ENCODE peak calls at places on chromosomes 12 and 14, in nine cellular contexts. Y, E, N, X, Q, D, I, B and J are unnamed samples. For H3K4me1, the result is how much of the 10 kb centered on the place peaks cover.

GRCh38 chr12:1618489-1618888 is 10.5 kb upstream of the WNT5B start:
- DNase-seq in Y (no peak), E (no peak), N (no peak), X (no peak), Q (no peak), D (no peak), I (no peak), B (peak), J (no peak)

GRCh38 chr12:122862872-122863701 is 27.8 kb downstream of the HIP1R start:
- DNase-seq in Y (no peak), E (no peak), N (no peak), X (peak), Q (no peak), D (no peak), I (peak), B (no peak), J (no peak)

GRCh38 chr14:60657609-60657983 is 8.3 kb upstream of the SIX1 start:
- DNase-seq in Y (peak), E (no peak), N (no peak), X (no peak), Q (peak), D (no peak), I (no peak), B (no peak), J (no peak)

GRCh38 chr12:91627225-91627624 is 444.6 kb upstream of the DCN start:
- DNase-seq in Y (no peak), E (no peak), N (no peak), X (no peak), Q (no peak), D (no peak), I (no peak), B (no peak), J (no peak)

GRCh38 chr14:71119832-71120231 is 212.6 kb downstream of the PCNX1 start:
- DNase-seq in Y (no peak), E (no peak), N (no peak), X (no peak), Q (no peak), D (no peak), I (no peak), B (peak), J (no peak)

GRCh38 chr12:120399531-120399930 is 30.6 kb upstream of the MSI1 start:
- DNase-seq in Y (no peak), E (no peak), N (no peak), X (no peak), Q (no peak), D (no peak), I (no peak), B (peak), J (peak)

GRCh38 chr14:23321572-23322547 is 603 bp downstream of the PABPN1 start:
- DNase-seq in Y (peak), E (peak), N (peak), X (no peak), Q (peak), D (no peak), I (peak), B (peak), J (peak)

GRCh38 chr12:7207866-7208612 is 18.6 kb downstream of the PEX5 start:
- DNase-seq in Y (no peak), E (no peak), N (no peak), X (no peak), Q (peak), D (no peak), I (no peak), B (no peak), J (no peak)

GRCh38 chr14:54675236-54676125 is 108.6 kb downstream of the SAMD4A start:
- DNase-seq in Y (no peak), E (no peak), N (no peak), X (no peak), Q (no peak), D (no peak), I (no peak), B (no peak), J (no peak)

GRCh38 chr14:66405158-66405557 is 81.0 kb upstream of the CCDC196 start:
- DNase-seq in Y (peak), E (no peak), N (no peak), X (no peak), Q (no peak), D (no peak), I (no peak), B (peak), J (no peak)

GRCh38 chr14:24605435-24606190 is 3.9 kb downstream of the GZMH start:
- DNase-seq in Y (peak), E (peak), N (peak), X (no peak), Q (peak), D (no peak), I (no peak), B (no peak), J (no peak)

GRCh38 chr14:38522724-38523123 is 266.8 kb upstream of the CLEC14A start:
- DNase-seq in Y (no peak), E (no peak), N (no peak), X (no peak), Q (no peak), D (no peak), I (no peak), B (peak), J (no peak)

GRCh38 chr14:100348779-100349708 is 25.9 kb downstream of the SLC25A47 start:
- DNase-seq in Y (no peak), E (no peak), N (no peak), X (no peak), Q (no peak), D (no peak), I (no peak), B (no peak), J (no peak)

GRCh38 chr12:645563-646071 is 17.6 kb downstream of the NINJ2 start:
- DNase-seq in Y (peak), E (no peak), N (no peak), X (no peak), Q (no peak), D (no peak), I (no peak), B (peak), J (no peak)

GRCh38 chr12:78726854-78727253 is 137.7 kb upstream of the SYT1 start:
- DNase-seq in Y (peak), E (no peak), N (no peak), X (no peak), Q (no peak), D (no peak), I (no peak), B (no peak), J (no peak)

GRCh38 chr14:68210729-68211299 is 391.2 kb downstream of the RAD51B start:
- DNase-seq in Y (no peak), E (peak), N (no peak), X (no peak), Q (peak), D (no peak), I (no peak), B (peak), J (no peak)

GRCh38 chr12:89821901-89822300 is 113.3 kb upstream of the ATP2B1 start:
- DNase-seq in Y (no peak), E (no peak), N (no peak), X (no peak), Q (no peak), D (no peak), I (no peak), B (no peak), J (peak)

GRCh38 chr12:122449317-122449716 is 26.8 kb upstream of the CLIP1 start:
- DNase-seq in Y (no peak), E (no peak), N (no peak), X (no peak), Q (no peak), D (no peak), I (peak), B (peak), J (no peak)

GRCh38 chr14:97120204-97121120 is 323.3 kb downstream of the VRK1 start:
- DNase-seq in Y (peak), E (peak), N (no peak), X (no peak), Q (no peak), D (no peak), I (no peak), B (no peak), J (no peak)

GRCh38 chr14:97413991-97414717 is 617.0 kb downstream of the VRK1 start:
- DNase-seq in Y (peak), E (no peak), N (no peak), X (no peak), Q (no peak), D (no peak), I (no peak), B (no peak), J (no peak)

GRCh38 chr12:85633491-85633890 is 202.7 kb downstream of the RASSF9 start:
- DNase-seq in Y (no peak), E (no peak), N (no peak), X (no peak), Q (no peak), D (no peak), I (no peak), B (no peak), J (no peak)

GRCh38 chr12:80936642-80937390 is 918 bp downstream of the LIN7A start:
- DNase-seq in Y (peak), E (no peak), N (peak), X (peak), Q (peak), D (no peak), I (peak), B (peak), J (peak)

GRCh38 chr12:80938397-80938796 is 663 bp upstream of the LIN7A start:
- DNase-seq in Y (no peak), E (no peak), N (no peak), X (no peak), Q (no peak), D (no peak), I (no peak), B (no peak), J (no peak)

GRCh38 chr12:80936353-80936641 is 1.4 kb downstream of the LIN7A start:
- DNase-seq in Y (no peak), E (no peak), N (no peak), X (no peak), Q (no peak), D (no peak), I (no peak), B (no peak), J (peak)

GRCh38 chr12:80939231-80939950 is 1.7 kb upstream of the LIN7A start:
- DNase-seq in Y (no peak), E (no peak), N (no peak), X (no peak), Q (no peak), D (no peak), I (no peak), B (no peak), J (peak)

DNA sequence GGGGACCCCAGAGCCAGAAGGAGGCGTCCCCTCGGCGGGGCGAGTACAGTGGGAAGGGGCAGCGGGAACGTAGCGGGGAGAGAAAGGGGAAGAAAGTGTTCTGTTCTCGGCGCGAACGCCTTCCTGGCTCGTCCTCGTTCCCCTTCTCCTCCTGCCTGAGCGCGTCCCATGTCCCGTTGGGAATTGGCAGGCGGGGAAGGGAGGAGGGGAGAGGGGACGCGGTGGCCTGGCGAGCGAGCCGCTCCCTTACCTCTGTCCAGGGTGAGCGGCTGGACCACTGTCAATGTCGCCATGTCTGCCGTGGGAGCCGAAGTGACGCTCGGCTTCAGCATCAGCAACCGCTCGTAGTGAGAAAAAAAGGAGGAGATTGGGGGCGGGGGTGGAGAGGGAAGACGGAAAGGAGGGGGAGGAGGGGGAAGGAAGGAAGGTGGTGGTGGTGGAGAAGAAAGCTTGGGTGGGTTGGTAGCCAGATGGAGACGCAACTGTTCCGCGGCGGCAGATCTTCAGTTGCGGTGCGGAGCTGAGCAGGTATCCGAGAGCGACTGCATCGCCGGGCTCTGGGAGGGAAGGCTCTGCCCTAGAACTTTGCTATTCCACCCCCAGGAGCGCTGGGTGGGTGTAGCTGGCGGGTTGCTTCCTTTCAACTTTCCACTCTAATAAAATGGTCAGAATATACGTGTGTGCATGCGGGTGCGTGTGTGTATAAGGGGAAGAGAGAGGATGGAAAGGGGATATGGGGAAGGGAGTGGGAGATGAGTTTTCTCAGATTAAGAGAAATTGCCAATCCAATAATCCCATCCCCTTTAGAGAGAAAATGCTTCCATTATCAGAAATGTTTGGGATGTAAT is at the start of gene LIN7A:
- DNase-seq in Y (peak), E (no peak), N (peak), X (peak), Q (peak), D (no peak), I (peak), B (peak), J (peak)
- H3K4me1 ChIP-seq in Y (under half), E (under half), N (under half), X (under half), Q (under half), D (under half), I (under half), B (under half), J (under half)

GRCh38 chr12:12266873-12267634 is at the start of gene LRP6:
- DNase-seq in Y (peak), E (peak), N (peak), X (peak), Q (peak), D (peak), I (peak), B (peak), J (peak)
- H3K4me3 ChIP-seq in Y (peak), E (peak), N (peak), X (peak), Q (peak), D (peak), I (peak), B (peak), J (peak)

DNA sequence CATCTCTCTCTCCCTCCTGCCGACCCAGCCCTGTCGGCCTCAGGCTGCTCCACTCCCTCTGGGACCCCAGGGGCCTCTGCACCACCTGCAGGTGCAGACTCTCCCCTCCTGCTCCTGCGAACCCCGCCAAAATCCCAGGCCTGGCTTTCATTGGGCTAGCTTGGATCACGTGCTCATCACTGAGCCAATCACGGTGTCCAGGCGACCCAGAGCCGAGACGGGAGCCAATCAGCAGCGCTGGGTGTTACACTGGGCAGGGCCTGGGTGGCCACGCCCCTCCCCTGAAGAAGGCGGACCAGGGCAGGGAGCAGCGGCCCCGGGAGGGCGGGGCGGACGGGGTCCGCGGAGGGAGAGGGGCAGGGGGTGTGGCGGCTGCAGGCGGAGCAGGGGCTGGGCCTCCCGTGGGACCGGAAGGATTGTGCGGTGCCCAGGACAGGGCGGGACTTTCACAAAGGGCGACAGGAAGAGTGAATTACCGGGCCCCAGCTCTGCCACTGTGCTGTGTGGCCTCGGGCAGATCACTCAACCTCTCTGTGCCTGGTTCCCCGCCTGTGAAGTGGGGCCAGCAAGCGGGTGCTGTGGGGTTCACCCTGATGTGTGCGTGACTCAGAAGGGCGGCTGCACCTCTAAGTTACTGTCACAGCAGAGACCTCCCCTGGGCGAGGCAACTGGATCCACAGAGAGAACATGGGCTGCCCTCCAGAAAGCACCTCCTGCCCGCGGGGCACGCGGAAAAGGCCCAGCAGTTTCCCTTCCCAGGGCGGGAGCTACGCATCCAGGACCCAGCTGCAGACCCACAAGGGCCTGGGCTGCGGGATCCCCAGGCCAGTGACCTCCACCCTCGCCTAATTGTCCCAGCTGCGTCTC is 66.5 kb upstream of the FBRSL1 start:
- DNase-seq in Y (peak), E (no peak), N (peak), X (no peak), Q (peak), D (no peak), I (no peak), B (no peak), J (peak)
- H3K4me1 ChIP-seq in Y (under half), E (under half), N (under half), X (under half), Q (under half), D (under half), I (under half), B (under half), J (under half)

DNA sequence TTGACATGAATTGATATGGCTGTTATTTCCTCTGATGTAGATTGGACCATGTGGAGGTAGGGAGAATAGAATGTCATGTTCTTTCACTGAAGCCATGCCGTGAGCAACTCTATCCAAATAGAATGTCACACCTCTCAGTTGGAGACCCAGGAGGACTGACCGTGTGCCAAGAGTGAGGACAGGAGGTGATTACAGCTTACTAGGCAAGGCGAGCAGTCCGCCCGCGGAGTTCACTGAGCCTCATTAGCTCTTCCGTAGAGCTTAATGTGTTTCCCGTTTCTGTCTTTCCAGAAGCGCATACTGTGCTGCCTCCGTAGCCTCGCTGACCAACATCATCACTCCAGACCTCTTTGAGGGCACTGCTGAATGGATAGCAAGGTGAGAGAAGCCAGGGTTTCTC is 45.6 kb downstream of the FNTB start:
- DNase-seq in Y (peak), E (no peak), N (no peak), X (no peak), Q (no peak), D (no peak), I (no peak), B (no peak), J (no peak)
- H3K4me3 ChIP-seq in Y (no peak), E (no peak), N (no peak), X (no peak), Q (no peak), D (no peak), I (no peak), B (no peak), J (no peak)

GRCh38 chr12:79895041-79895440 is 39.9 kb downstream of the PPP1R12A start:
- DNase-seq in Y (no peak), E (no peak), N (no peak), X (no peak), Q (no peak), D (no peak), I (no peak), B (no peak), J (no peak)
- H3K4me1 ChIP-seq in Y (under half), E (under half), N (under half), X (under half), Q (under half), D (under half), I (under half), B (under half), J (under half)

GRCh38 chr12:26102954-26103353 is 21.9 kb downstream of the BHLHE41 start:
- DNase-seq in Y (no peak), E (no peak), N (no peak), X (peak), Q (no peak), D (no peak), I (no peak), B (no peak), J (no peak)

GRCh38 chr12:26101833-26102232 is 23.0 kb downstream of the BHLHE41 start:
- DNase-seq in Y (peak), E (no peak), N (no peak), X (no peak), Q (no peak), D (no peak), I (no peak), B (no peak), J (no peak)

GRCh38 chr12:26106347-26106746 is 18.5 kb downstream of the BHLHE41 start:
- DNase-seq in Y (no peak), E (no peak), N (no peak), X (no peak), Q (no peak), D (no peak), I (no peak), B (no peak), J (no peak)

GRCh38 chr12:26097046-26097878 is 27.6 kb downstream of the BHLHE41 start:
- DNase-seq in Y (peak), E (peak), N (peak), X (peak), Q (peak), D (no peak), I (peak), B (peak), J (peak)

GRCh38 chr12:26100966-26101744 is 23.7 kb downstream of the BHLHE41 start:
- DNase-seq in Y (no peak), E (no peak), N (no peak), X (no peak), Q (no peak), D (no peak), I (no peak), B (no peak), J (no peak)
- H3K4me3 ChIP-seq in Y (no peak), E (no peak), N (no peak), X (no peak), Q (no peak), D (no peak), I (no peak), B (no peak), J (no peak)